ENCODE peak calls at places on chromosomes 1 and 21, in nine cellular contexts. Y is GM23248, V is OCI-LY7, W is SK-N-SH, U is hepatocyte, B is GM23338, K is HCT116, O is PC-3, D is MM.1S. M is an unnamed sample.

GRCh38 chr1:77084457-77084856 is 134.8 kb downstream of the PIGK start:
- DNase-seq in B (peak), V (no peak), Y (no peak), U (no peak), K (no peak), D (no peak), W (no peak), O (no peak), M (no peak)

GRCh38 chr1:77039739-77040138 is 172.5 kb downstream of the ST6GALNAC5 start:
- DNase-seq in U (peak), Y (peak), V (no peak), K (peak), W (no peak), D (no peak), B (no peak), O (peak), M (no peak)

GRCh38 chr21:37435120-37435519 is 68.5 kb downstream of the DYRK1A start:
- DNase-seq in D (no peak), K (peak), O (peak), B (peak), W (peak), V (no peak), U (peak), Y (peak), M (peak)

GRCh38 chr1:201376107-201376463 is 1.4 kb downstream of the TNNT2 start:
- DNase-seq in D (no peak), Y (no peak), O (no peak), W (no peak), B (no peak), K (no peak), U (no peak), V (no peak), M (no peak)

GRCh38 chr21:25639922-25640670 is 1.0 kb downstream of the JAM2 start:
- DNase-seq in U (peak), D (no peak), V (peak), W (peak), O (no peak), B (peak), K (no peak), Y (peak), M (peak)

GRCh38 chr1:246724725-246725095 is 501 bp downstream of the SCCPDH start:
- DNase-seq in B (peak), U (peak), K (no peak), W (no peak), O (peak), Y (peak), V (no peak), D (peak), M (peak)

GRCh38 chr1:7574121-7575040 is 196.7 kb upstream of the VAMP3 start:
- DNase-seq in O (no peak), B (no peak), K (no peak), Y (no peak), U (peak), V (no peak), W (no peak), D (no peak), M (no peak)

GRCh38 chr1:231603598-231604275 is 22.9 kb upstream of the DISC1 start:
- DNase-seq in U (peak), B (peak), K (peak), V (peak), O (peak), W (peak), D (peak), Y (peak), M (peak)

GRCh38 chr1:185719021-185719420 is 15.2 kb upstream of the HMCN1 start:
- DNase-seq in K (peak), D (no peak), U (peak), B (peak), O (peak), Y (peak), V (no peak), W (no peak), M (peak)

GRCh38 chr1:16174261-16174871 is 18.5 kb upstream of the EPHA2 start:
- DNase-seq in Y (no peak), W (no peak), K (no peak), U (no peak), D (no peak), O (peak), V (no peak), B (no peak), M (peak)

GRCh38 chr1:10730985-10731384 is 65.5 kb downstream of the CASZ1 start:
- DNase-seq in Y (peak), W (no peak), K (peak), B (no peak), U (peak), V (no peak), O (peak), D (no peak), M (no peak)

GRCh38 chr1:53294557-53294956 is 33.3 kb downstream of the LRP8 start:
- DNase-seq in V (no peak), W (no peak), K (no peak), U (peak), Y (peak), O (peak), B (no peak), D (peak), M (no peak)

GRCh38 chr1:153190373-153190772 is 12.9 kb upstream of the LELP1 start:
- DNase-seq in K (peak), B (peak), Y (peak), V (no peak), W (no peak), U (no peak), D (peak), O (peak), M (no peak)

GRCh38 chr21:37642493-37642892 is 273.8 kb downstream of the KCNJ6 start:
- DNase-seq in D (peak), O (peak), U (peak), K (peak), B (peak), V (peak), W (no peak), Y (no peak), M (peak)

GRCh38 chr1:185016880-185017279 is 28.5 kb upstream of the RNF2 start:
- DNase-seq in B (no peak), U (no peak), W (no peak), D (no peak), O (peak), K (no peak), Y (peak), V (no peak), M (no peak)

GRCh38 chr1:15326691-15327530 is 79.9 kb downstream of the FHAD1 start:
- DNase-seq in D (no peak), W (peak), K (no peak), V (no peak), U (no peak), O (no peak), Y (peak), B (no peak), M (peak)

GRCh38 chr1:87334351-87335174 is 5.9 kb downstream of the LMO4 start:
- DNase-seq in V (peak), W (peak), U (peak), D (peak), K (no peak), O (peak), Y (peak), B (peak), M (peak)

GRCh38 chr1:87337606-87338005 is 8.9 kb downstream of the LMO4 start:
- DNase-seq in Y (no peak), V (no peak), B (no peak), K (no peak), W (no peak), D (no peak), O (no peak), U (no peak), M (no peak)

GRCh38 chr1:87333692-87334347 is 5.1 kb downstream of the LMO4 start:
- DNase-seq in K (no peak), Y (peak), U (no peak), V (no peak), B (no peak), D (peak), O (no peak), W (no peak), M (no peak)

GRCh38 chr1:87335175-87335992 is 6.7 kb downstream of the LMO4 start:
- DNase-seq in K (no peak), B (peak), O (peak), W (peak), D (peak), Y (peak), V (peak), U (peak), M (peak)

DNA sequence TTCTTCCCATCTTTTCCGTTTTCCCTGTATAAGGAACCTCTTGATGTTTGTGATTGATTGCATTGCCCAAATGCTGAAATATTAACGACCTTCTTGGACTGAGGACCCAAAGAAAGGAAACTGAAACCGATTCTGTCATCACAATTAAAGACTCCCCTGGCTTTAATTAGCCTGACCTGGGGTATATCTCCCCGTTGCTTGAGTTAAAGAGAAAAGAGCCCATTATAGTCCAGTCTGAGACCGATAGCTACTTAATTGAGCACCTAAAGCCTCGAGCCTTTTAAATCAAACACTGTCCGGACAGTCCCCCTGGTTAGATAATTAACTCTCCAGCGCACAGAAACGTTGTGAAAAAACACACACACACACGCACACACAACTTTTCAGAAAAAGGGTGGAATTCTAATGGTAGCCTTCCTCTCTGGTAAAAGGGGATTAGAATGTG is 8.0 kb downstream of the LMO4 start:
- DNase-seq in K (no peak), O (no peak), B (no peak), Y (peak), D (peak), V (no peak), W (no peak), U (no peak), M (peak)
- H3K27ac ChIP-seq in K (no peak), O (no peak), B (peak), Y (peak), D (peak), V (no peak), W (no peak), U (peak), M (peak)

GRCh38 chr1:205531191-205532025 is 26.9 kb downstream of the CDK18 start:
- DNase-seq in V (no peak), U (no peak), W (no peak), D (no peak), K (no peak), B (no peak), Y (no peak), O (no peak), M (no peak)

GRCh38 chr1:205530116-205530515 is 25.6 kb downstream of the CDK18 start:
- DNase-seq in W (no peak), K (no peak), U (no peak), B (no peak), Y (no peak), V (no peak), D (no peak), O (no peak), M (no peak)

GRCh38 chr1:205528446-205528886 is 24.0 kb downstream of the CDK18 start:
- DNase-seq in D (no peak), U (no peak), Y (no peak), K (no peak), V (no peak), O (no peak), W (no peak), B (no peak), M (no peak)

GRCh38 chr1:205527931-205528330 is 23.5 kb downstream of the CDK18 start:
- DNase-seq in B (no peak), O (no peak), U (no peak), D (no peak), V (no peak), K (no peak), Y (no peak), W (no peak), M (no peak)

GRCh38 chr1:205528887-205529825 is 24.7 kb downstream of the CDK18 start:
- DNase-seq in U (peak), V (peak), Y (peak), O (peak), K (peak), D (peak), B (peak), W (peak), M (peak)
- TF ChIP-seq EZH2phosphoT487 in U (no peak), V (no peak), Y (no peak), O (no peak), K (no peak), D (no peak), B (no peak), W (no peak), M (no peak)

GRCh38 chr1:28281608-28282425 is 22.5 kb downstream of the SESN2 start:
- DNase-seq in U (no peak), W (no peak), B (no peak), D (no peak), O (no peak), Y (no peak), V (no peak), K (no peak), M (no peak)
- H3K27ac ChIP-seq in U (no peak), W (no peak), B (no peak), D (no peak), O (no peak), Y (no peak), V (no peak), K (no peak), M (no peak)

GRCh38 chr1:17520041-17520440 is 19.5 kb upstream of the ARHGEF10L start:
- DNase-seq in K (peak), B (no peak), D (no peak), U (peak), W (no peak), V (no peak), O (peak), Y (no peak), M (no peak)
- TF ChIP-seq EZH2phosphoT487 in K (no peak), B (no peak), D (no peak), U (no peak), W (no peak), V (no peak), O (no peak), Y (no peak), M (no peak)

GRCh38 chr1:1305300-1306069 is 2.2 kb downstream of the ACAP3 start:
- DNase-seq in D (no peak), K (no peak), V (peak), O (peak), U (peak), B (no peak), Y (peak), W (no peak), M (peak)
- H3K27ac ChIP-seq in D (no peak), K (peak), V (peak), O (no peak), U (peak), B (no peak), Y (peak), W (peak), M (no peak)

GRCh38 chr1:107750364-107750959 is 214.5 kb downstream of the VAV3 start:
- DNase-seq in D (peak), Y (peak), V (peak), K (peak), U (peak), O (peak), B (peak), W (peak), M (peak)
- TF ChIP-seq EZH2phosphoT487 in D (no peak), Y (no peak), V (no peak), K (no peak), U (no peak), O (no peak), B (no peak), W (no peak), M (no peak)

GRCh38 chr1:159014851-159015250 is 5.1 kb downstream of the IFI16 start:
- DNase-seq in K (no peak), W (no peak), Y (no peak), O (no peak), V (no peak), D (no peak), U (no peak), B (no peak), M (no peak)
- H3K27ac ChIP-seq in K (no peak), W (no peak), Y (no peak), O (no peak), V (peak), D (peak), U (peak), B (no peak), M (no peak)

GRCh38 chr1:110234691-110235090 is 24.6 kb downstream of the KCNC4 start:
- DNase-seq in D (no peak), B (no peak), K (no peak), O (peak), V (no peak), W (no peak), U (no peak), Y (peak), M (no peak)

GRCh38 chr1:110235839-110236682 is 25.9 kb downstream of the KCNC4 start:
- DNase-seq in V (no peak), B (no peak), W (no peak), Y (peak), K (peak), O (peak), U (peak), D (no peak), M (no peak)

GRCh38 chr1:110235181-110235838 is 25.2 kb downstream of the KCNC4 start:
- DNase-seq in B (no peak), D (no peak), Y (no peak), U (no peak), W (peak), K (no peak), V (no peak), O (no peak), M (peak)

GRCh38 chr1:110239491-110240430 is 29.6 kb downstream of the KCNC4 start:
- DNase-seq in O (no peak), W (no peak), B (no peak), V (no peak), D (no peak), U (no peak), Y (peak), K (no peak), M (no peak)

GRCh38 chr1:110237406-110238152 is 27.5 kb downstream of the KCNC4 start:
- DNase-seq in K (no peak), O (no peak), B (no peak), Y (peak), U (no peak), W (no peak), D (no peak), V (no peak), M (no peak)
- TF ChIP-seq EZH2phosphoT487 in K (no peak), O (no peak), B (no peak), Y (no peak), U (no peak), W (no peak), D (no peak), V (no peak), M (no peak)

GRCh38 chr1:119008483-119009299 is 20.5 kb upstream of the TBX15 start:
- DNase-seq in K (peak), O (peak), D (peak), V (peak), Y (peak), B (peak), W (peak), U (peak), M (peak)
- H3K27ac ChIP-seq in K (no peak), O (no peak), D (no peak), V (no peak), Y (peak), B (no peak), W (no peak), U (no peak), M (no peak)

M was measured in neural progenitor cell.